ENCODE peak calls at places on chromosomes 6 and 20, in four cellular contexts. M is IMR-90, U is mesenchymal stem cell, H is H9. E is an unnamed sample.

GRCh38 chr6:14442250-14442649 is 324.7 kb downstream of the CD83 start:
- DNase-seq in H (no peak), U (no peak), M (no peak), E (peak)

GRCh38 chr6:169252805-169253189 is 849 bp downstream of the THBS2 start:
- DNase-seq in M (no peak), H (peak), U (no peak), E (no peak)

GRCh38 chr6:41705996-41706835 is 29.2 kb downstream of the TFEB start:
- DNase-seq in H (peak), U (peak), M (peak), E (no peak)

GRCh38 chr6:139439278-139439813 is 64.9 kb upstream of the CITED2 start:
- DNase-seq in H (no peak), U (peak), M (peak), E (no peak)

GRCh38 chr6:130240232-130240631 is 17.5 kb upstream of the SAMD3 start:
- DNase-seq in M (peak), U (peak), H (no peak), E (no peak)

GRCh38 chr6:5878792-5879191 is 127.9 kb downstream of the NRN1 start:
- DNase-seq in M (no peak), H (no peak), U (no peak), E (no peak)

GRCh38 chr6:43950206-43950605 is 177.0 kb downstream of the MRPL14 start:
- DNase-seq in U (no peak), H (peak), M (no peak), E (no peak)

GRCh38 chr6:499617-500016 is 108.1 kb downstream of the IRF4 start:
- DNase-seq in U (peak), M (no peak), H (no peak), E (no peak)

GRCh38 chr6:104527761-104528415 is 331.8 kb downstream of the HACE1 start:
- DNase-seq in M (no peak), H (peak), U (no peak), E (peak)

GRCh38 chr20:15297059-15297875 is 959.9 kb upstream of the FLRT3 start:
- DNase-seq in H (no peak), U (no peak), M (no peak), E (no peak)

DNA sequence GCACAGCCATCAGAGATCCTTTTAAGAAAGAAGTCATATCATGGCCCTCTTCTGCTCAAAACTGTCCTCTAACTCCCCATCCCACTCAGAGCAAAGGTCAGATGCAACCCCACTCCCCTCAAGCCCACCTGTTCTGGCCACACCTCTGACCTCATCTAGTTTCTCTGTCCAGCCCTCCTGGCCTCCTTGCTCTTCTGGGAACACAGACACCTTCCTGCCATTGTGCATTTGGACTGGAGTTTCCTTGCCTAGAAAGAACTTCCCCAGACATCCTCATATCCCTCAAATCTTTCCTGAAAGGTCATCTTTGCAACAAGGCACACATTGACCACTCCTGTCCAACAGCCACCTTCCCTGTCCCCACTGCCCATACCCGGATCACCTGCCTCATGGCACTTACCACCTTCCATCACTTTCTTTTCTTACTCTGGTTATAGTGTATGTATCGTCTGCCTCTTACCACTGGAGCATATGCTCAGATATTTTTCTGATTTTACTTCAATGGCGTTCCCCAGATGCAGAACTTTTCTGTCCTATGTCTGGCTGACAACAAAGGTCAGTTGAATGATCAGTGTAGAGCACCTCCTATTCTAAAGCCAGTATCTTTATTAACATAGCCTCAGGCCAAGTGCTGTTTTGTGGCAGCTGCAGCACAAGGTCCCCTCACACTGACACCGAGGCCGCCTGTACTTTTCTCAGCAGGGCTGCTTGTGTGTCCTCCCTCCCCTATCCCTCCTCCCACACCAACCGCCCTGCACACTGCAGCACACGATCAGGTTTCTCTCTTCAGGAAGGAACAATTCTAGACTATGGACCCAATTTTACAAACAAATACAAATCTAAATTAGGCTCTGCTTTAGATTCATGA is 4.2 kb downstream of the HLA-C start:
- DNase-seq in U (no peak), H (no peak), M (no peak), E (no peak)
- H4K8ac ChIP-seq in U (no peak), H (no peak), M (no peak), E (no peak)

DNA sequence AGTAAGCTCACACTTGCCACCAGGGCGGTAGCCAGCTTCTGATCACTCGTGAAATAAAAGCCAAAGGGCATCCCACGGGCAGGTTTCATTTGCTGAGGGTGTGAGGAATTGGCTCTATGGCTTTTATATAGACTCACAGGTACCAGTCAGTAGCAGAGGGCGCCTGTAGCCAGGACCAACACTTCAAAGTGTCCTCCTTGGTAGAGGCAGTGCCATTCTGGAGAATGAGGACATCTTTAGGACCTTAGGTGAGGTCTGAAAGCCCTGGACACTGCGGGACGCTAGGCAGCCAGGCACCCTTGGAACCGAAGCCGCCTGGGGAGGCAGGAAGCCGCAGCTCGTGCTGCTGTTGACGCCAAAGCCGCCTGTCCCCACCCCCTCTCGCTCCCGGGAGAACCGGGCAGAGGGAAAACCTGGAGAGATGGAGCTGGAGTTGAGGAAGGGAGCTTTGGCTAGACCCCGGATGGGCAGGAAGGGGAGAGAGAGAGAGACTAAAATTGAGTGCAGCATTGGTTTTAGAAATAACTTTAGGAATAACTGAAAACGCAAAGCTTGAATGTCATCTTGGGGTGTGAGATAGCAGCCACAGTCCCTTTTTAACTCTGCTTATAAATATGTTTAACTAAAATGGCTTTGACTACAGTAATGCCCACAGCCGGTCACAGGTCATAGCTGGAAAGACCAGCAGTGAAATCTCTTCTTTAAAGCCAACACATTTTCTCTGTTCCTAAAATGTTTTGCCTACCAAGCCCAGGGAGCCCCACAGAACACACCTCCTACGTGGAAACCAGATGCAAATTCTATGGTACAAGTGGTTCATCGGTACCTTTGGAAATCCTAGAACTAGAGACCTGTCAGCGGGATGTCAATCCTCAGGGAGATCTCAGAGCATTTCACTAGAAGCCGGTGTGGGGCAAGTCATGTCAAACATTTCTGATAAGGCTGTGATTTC is 128.5 kb upstream of the CDYL start:
- DNase-seq in M (peak), U (peak), H (peak), E (peak)
- H3K4me2 ChIP-seq in M (peak), U (peak), H (peak), E (peak)

DNA sequence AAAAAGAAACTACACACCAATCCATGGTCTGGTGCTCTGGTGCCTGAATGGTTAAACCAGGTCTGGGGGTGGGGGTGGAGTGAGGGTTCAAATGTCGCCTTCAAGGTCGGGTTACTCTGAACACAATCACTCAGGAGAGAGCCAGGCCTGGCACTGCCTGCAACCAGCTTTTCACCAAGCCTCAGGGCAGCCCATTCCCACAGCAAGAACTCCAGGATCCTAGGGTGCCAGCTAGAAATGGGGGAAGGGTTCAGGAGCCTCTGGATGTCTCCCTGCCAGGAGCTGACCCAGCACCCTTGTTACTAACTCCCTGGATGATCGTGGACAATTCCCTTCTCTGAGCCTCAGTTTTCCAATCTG is 6.7 kb downstream of the SDC4 start:
- DNase-seq in M (no peak), U (no peak), H (no peak), E (no peak)
- H4K8ac ChIP-seq in M (peak), U (peak), H (no peak), E (peak)

GRCh38 chr20:32535316-32535952 is 49.7 kb downstream of the NOL4L start:
- DNase-seq in M (no peak), H (no peak), U (no peak), E (no peak)
- H3K4me2 ChIP-seq in M (no peak), H (no peak), U (no peak), E (peak)

GRCh38 chr20:35601021-35601973 is 14.3 kb upstream of the SPAG4 start:
- DNase-seq in U (peak), M (peak), H (peak), E (peak)
- H4K8ac ChIP-seq in U (no peak), M (peak), H (no peak), E (no peak)

GRCh38 chr6:11848852-11849731 is 70.5 kb upstream of the ADTRP start:
- DNase-seq in H (no peak), M (peak), U (no peak), E (no peak)

GRCh38 chr6:11852061-11852619 is 73.5 kb upstream of the ADTRP start:
- DNase-seq in M (no peak), U (no peak), H (no peak), E (no peak)

GRCh38 chr6:11848252-11848651 is 69.6 kb upstream of the ADTRP start:
- DNase-seq in H (no peak), U (no peak), M (peak), E (no peak)

GRCh38 chr6:11853678-11854417 is 75.2 kb upstream of the ADTRP start:
- DNase-seq in U (peak), M (peak), H (no peak), E (no peak)

GRCh38 chr6:11851405-11851804 is 72.8 kb upstream of the ADTRP start:
- DNase-seq in M (peak), H (no peak), U (peak), E (no peak)
- H3K4me2 ChIP-seq in M (no peak), H (no peak), U (no peak), E (no peak)

GRCh38 chr20:63626424-63627128 is at the start of gene GMEB2:
- DNase-seq in M (no peak), U (no peak), H (peak), E (peak)
- H4K8ac ChIP-seq in M (peak), U (peak), H (no peak), E (peak)

GRCh38 chr20:40938020-40938419 is 90.6 kb upstream of the TOP1 start:
- DNase-seq in H (peak), M (no peak), U (no peak), E (no peak)

GRCh38 chr20:40941023-40941655 is 87.5 kb upstream of the TOP1 start:
- DNase-seq in U (no peak), M (no peak), H (no peak), E (peak)

GRCh38 chr20:40942775-40943174 is 85.8 kb upstream of the TOP1 start:
- DNase-seq in U (no peak), H (no peak), M (no peak), E (peak)

GRCh38 chr20:40942015-40942414 is 86.6 kb upstream of the TOP1 start:
- DNase-seq in M (no peak), U (no peak), H (no peak), E (no peak)

DNA sequence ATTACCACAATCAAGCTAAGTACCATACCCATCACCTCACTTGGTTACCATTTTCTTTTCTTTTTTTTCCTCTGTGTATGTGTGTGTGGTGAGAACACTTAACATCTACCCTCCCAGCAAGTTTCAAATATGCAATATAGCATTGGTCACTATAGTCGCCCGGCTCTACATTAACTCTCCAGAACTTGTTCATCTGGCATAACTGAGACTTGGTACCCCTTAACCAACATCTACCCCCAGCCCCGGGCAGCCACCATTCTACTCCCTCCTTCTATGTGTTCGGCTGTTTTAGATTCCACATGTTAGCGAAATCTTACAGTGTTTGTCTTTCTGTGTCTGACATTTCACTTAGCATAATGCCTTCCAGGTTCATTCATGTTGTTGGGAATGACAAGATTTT is 89.0 kb upstream of the TOP1 start:
- DNase-seq in H (no peak), M (no peak), U (no peak), E (no peak)
- H3K4me2 ChIP-seq in H (no peak), M (no peak), U (no peak), E (no peak)

DNA sequence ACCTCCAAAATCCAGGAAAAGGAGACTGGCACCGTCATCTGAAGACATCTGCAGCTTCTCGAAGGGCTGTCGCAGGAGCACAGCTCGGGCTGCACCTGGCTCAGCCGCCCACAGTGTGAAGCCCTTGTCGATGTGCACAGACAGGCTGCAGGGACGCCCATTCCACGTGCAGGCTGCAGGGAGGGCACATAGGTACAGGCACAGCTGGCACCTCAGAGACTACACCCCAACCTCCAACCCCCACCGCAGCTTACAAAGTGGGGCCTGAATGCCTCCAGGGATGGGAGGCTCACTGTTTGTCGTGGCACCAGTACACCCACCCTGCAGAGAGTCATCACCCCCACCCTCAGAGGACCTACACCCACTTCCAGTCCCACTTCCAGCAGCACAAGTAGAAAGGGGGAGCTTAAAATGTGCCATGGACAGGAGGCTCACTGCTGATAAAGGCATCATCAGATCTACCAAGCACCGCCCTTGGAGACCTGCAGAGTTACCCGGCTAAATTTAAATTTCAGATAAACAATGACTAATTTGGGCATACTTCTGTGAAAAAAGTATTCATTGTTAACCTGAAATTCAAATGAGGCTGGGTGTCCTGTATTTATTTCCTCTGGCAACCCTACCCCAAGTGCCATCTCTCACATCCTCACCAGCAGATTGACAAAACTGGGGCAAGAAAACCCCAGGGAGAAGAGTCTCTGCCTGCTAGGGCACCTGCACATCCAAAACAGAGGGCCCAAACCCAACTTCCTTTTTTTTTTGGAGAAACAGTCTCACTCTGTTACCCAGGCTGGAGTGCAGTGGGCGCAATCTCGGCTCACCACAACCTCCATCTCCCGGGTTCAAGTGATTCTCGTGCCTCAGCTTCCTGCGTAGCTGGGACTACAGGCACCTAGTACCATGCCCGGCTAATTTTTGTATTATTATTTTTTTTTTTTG is 7.7 kb upstream of the CDK5RAP1 start:
- DNase-seq in H (no peak), U (no peak), M (no peak), E (no peak)
- H4K8ac ChIP-seq in H (no peak), U (peak), M (no peak), E (no peak)

E was measured in trophoblast cell.